ENCODE peak calls at places on chromosomes 6 and 20, in four cellular contexts. K is PC-9, W is Panc1, Q is heart left ventricle. L is an unnamed sample. For H3K36me3, the result is how much of the 10 kb centered on the place peaks cover.

GRCh38 chr6:144582939-144583613 is 297.9 kb downstream of the UTRN start:
- DNase-seq in W (no peak), Q (peak), K (no peak), L (no peak)

GRCh38 chr6:80454661-80455365 is 348.3 kb downstream of the BCKDHB start:
- DNase-seq in Q (no peak), K (no peak), W (no peak), L (no peak)

GRCh38 chr6:42315220-42315990 is 97.7 kb upstream of the MRPS10 start:
- DNase-seq in Q (no peak), K (no peak), W (no peak), L (no peak)

GRCh38 chr6:156795825-156796224 is 18.6 kb downstream of the ARID1B start:
- DNase-seq in K (no peak), W (no peak), Q (peak), L (no peak)

GRCh38 chr6:137417411-137417810 is 76.8 kb downstream of the OLIG3 start:
- DNase-seq in W (no peak), Q (no peak), K (no peak), L (no peak)

GRCh38 chr20:61847986-61848385 is 217.7 kb downstream of the TAF4 start:
- DNase-seq in Q (peak), W (no peak), K (no peak), L (no peak)

GRCh38 chr20:63495771-63496403 is 3.0 kb downstream of the EEF1A2 start:
- DNase-seq in K (no peak), W (no peak), Q (peak), L (no peak)

GRCh38 chr20:25623225-25623735 is 534 bp downstream of the NANP start:
- DNase-seq in Q (peak), W (no peak), K (peak), L (no peak)

GRCh38 chr6:13407709-13408695 is 79.4 kb downstream of the GFOD1 start:
- DNase-seq in Q (no peak), K (peak), W (no peak), L (no peak)

GRCh38 chr6:51450958-51451357 is 632.3 kb downstream of the TFAP2B start:
- DNase-seq in W (no peak), K (no peak), Q (no peak), L (no peak)

GRCh38 chr6:42335896-42336295 is 115.8 kb downstream of the TRERF1 start:
- DNase-seq in W (no peak), Q (no peak), K (no peak), L (no peak)

GRCh38 chr6:63683071-63683603 is 47.5 kb downstream of the PHF3 start:
- DNase-seq in W (no peak), K (no peak), Q (no peak), L (no peak)
- H3K36me3 ChIP-seq in W (under half), K (under half), Q (under half), L (under half)

GRCh38 chr6:154974485-154975149 is 20.5 kb upstream of the TIAM2 start:
- DNase-seq in Q (no peak), W (no peak), K (no peak), L (no peak)
- TF ChIP-seq CTCF in Q (no peak), W (no peak), K (no peak), L (no peak)

DNA sequence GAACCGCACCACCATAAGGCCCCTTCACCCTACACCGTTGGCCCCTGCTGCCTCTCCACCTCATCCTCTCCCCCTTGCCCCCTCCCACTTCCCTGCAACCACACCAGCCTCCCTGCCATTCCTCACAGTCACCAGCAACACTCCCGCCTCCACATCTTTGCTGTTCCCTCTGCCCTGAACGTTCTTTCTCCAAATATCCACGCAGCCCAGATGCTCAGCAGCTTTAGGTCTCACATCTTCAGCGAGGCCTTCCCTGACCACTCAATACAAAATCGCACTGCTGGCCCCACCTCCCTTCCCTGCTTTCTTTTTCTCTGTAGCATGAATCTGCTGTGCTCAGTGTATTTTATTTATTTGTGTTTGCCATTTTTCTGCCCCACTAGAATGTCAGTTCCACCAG is 20.5 kb downstream of the ITPR3 start:
- DNase-seq in W (no peak), K (no peak), Q (no peak), L (no peak)
- H3K36me3 ChIP-seq in W (under half), K (under half), Q (under half), L (under half)

GRCh38 chr20:20665200-20665599 is 47.2 kb downstream of the RALGAPA2 start:
- DNase-seq in Q (no peak), W (no peak), K (no peak), L (no peak)
- TF ChIP-seq CTCF in Q (no peak), W (peak), K (no peak), L (no peak)

GRCh38 chr20:50338479-50339195 is 148.0 kb downstream of the CEBPB start:
- DNase-seq in Q (no peak), K (no peak), W (no peak), L (no peak)
- H3K36me3 ChIP-seq in Q (under half), K (under half), W (under half), L (under half)

DNA sequence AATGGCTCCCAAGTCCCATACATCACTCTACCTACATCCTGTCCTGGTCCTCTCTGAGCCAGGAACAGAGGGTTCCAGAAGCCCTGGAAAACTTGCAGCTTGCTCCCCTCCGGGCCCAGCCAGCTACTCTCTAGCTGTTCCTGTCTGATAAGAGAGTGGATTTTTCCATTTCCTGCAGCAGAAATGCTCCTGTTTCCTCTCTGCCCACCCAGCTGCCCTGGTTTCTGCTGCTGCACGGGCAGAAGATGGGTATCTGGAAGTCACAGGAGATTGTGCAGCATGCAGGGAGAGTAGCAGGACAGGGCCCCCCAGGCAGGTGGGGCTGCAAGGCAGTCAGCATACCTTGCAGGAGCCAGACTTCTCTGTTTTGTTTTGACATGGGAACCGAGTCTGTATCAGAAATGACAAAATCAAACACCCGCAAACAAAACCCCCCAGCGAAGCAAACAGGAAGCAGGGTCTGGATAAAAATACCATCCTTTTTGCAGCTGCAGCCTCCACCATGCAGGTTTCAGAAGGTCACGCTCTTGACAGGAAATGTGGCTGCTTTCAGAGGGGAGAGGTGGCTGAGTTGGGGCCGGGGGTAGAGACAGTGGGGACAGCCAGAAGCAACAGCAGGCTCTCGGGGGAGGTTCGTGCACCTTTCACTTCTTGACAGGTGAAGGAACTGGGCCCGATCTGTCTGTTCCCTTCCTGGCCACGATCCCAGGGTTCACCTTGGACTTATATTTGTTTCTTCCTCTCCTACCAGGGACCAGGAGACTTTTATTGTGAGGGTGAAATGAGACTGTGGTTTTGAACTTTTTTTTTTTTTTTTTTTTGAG is 50.8 kb upstream of the FAM83D start:
- DNase-seq in K (no peak), Q (no peak), W (no peak), L (no peak)
- TF ChIP-seq CTCF in K (no peak), Q (no peak), W (no peak), L (no peak)

GRCh38 chr6:398065-398464 is 6.5 kb downstream of the IRF4 start:
- DNase-seq in Q (no peak), W (no peak), K (no peak), L (no peak)
- H3K36me3 ChIP-seq in Q (under half), W (under half), K (under half), L (under half)

GRCh38 chr6:151036869-151037680 is 171.6 kb downstream of the MTHFD1L start:
- DNase-seq in Q (no peak), K (no peak), W (no peak), L (no peak)

GRCh38 chr6:151034825-151035781 is 169.6 kb downstream of the MTHFD1L start:
- DNase-seq in K (no peak), W (no peak), Q (no peak), L (no peak)

GRCh38 chr6:151041686-151042085 is 176.2 kb downstream of the MTHFD1L start:
- DNase-seq in Q (no peak), W (no peak), K (no peak), L (no peak)

GRCh38 chr6:151043944-151044343 is 178.4 kb downstream of the MTHFD1L start:
- DNase-seq in K (no peak), Q (no peak), W (no peak), L (no peak)

DNA sequence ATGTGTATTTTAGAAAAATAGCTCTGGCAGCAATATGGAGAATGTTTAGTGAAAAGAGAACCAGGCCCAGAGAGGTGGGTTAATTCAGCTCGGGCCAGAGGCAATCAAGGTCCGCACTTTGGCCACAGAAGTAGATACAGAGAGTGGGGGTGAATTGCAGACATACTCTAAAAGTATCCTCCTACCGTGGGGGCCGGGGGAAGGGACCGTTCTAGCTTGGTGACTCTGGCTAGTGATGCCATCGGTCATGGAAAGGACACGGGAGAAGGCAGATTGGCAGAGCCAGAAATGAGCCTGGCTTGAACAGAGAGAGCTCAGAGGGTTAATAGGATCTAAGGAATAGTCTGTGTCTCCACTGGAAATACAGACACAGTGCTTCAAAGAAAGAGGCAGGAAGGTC is 173.1 kb downstream of the MTHFD1L start:
- DNase-seq in Q (no peak), K (no peak), W (no peak), L (no peak)
- TF ChIP-seq CTCF in Q (no peak), K (no peak), W (no peak), L (no peak)

GRCh38 chr20:5688431-5688972 is 61.7 kb upstream of the SHLD1 start:
- DNase-seq in W (no peak), Q (peak), K (no peak), L (no peak)
- H3K36me3 ChIP-seq in W (under half), Q (under half), K (under half), L (under half)